ENCODE peak calls at places on chromosomes 12 and 14, in four cellular contexts. A is cardiac muscle cell, G is tibial artery, X is transverse colon. D is an unnamed sample.

GRCh38 chr12:67449591-67450052 is 180.5 kb downstream of the CAND1 start:
- DNase-seq in A (no peak), G (no peak), X (no peak), D (no peak)

GRCh38 chr12:115597157-115597712 is 680.3 kb downstream of the MED13L start:
- DNase-seq in A (no peak), G (no peak), X (no peak), D (no peak)

GRCh38 chr12:13350946-13351345 is 154.4 kb downstream of the EMP1 start:
- DNase-seq in A (no peak), G (no peak), X (no peak), D (no peak)

GRCh38 chr14:20686386-20687143 is 2.0 kb upstream of the ANG start:
- DNase-seq in A (no peak), G (no peak), X (peak; percentile 45), D (no peak)

GRCh38 chr12:13918883-13919282 is 62.5 kb downstream of the GRIN2B start:
- DNase-seq in A (no peak), G (no peak), X (no peak), D (no peak)

GRCh38 chr12:97464241-97465011 is 1.8 kb downstream of the RMST start:
- DNase-seq in A (no peak), G (no peak), X (no peak), D (no peak)

GRCh38 chr12:6538420-6539275 is 4.3 kb downstream of the GAPDH start:
- DNase-seq in A (no peak), G (no peak), X (no peak), D (peak; percentile 65)

GRCh38 chr12:112998997-112999767 is 20.9 kb downstream of the OAS2 start:
- DNase-seq in A (no peak), G (no peak), X (peak; percentile 57), D (no peak)

GRCh38 chr14:74980746-74981661 is 21.7 kb upstream of the EIF2B2 start:
- DNase-seq in A (peak; percentile 33), G (peak; percentile 80), X (no peak), D (peak; percentile 86)

GRCh38 chr12:90280564-90281058 is 572.0 kb upstream of the ATP2B1 start:
- DNase-seq in A (no peak), G (no peak), X (no peak), D (no peak)

GRCh38 chr14:95818581-95818980 is 58.1 kb upstream of the TUNAR start:
- DNase-seq in A (no peak), G (no peak), X (no peak), D (no peak)

GRCh38 chr14:105840266-105841021 is 314.1 kb downstream of the TMEM121 start:
- DNase-seq in A (no peak), G (peak; percentile 17), X (no peak), D (no peak)

GRCh38 chr14:71414631-71415403 is 507.6 kb downstream of the PCNX1 start:
- DNase-seq in A (no peak), G (no peak), X (no peak), D (no peak)

GRCh38 chr14:24481622-24482324 is 26.3 kb downstream of the CMA1 start:
- DNase-seq in A (peak; percentile 52), G (no peak), X (peak; percentile 56), D (peak; percentile 93)

GRCh38 chr12:84070311-84070710 is 842.3 kb downstream of the SLC6A15 start:
- DNase-seq in A (no peak), G (peak; percentile 28), X (peak; percentile 9), D (no peak)

GRCh38 chr12:106436183-106436582 is 78.6 kb downstream of the POLR3B start:
- DNase-seq in A (no peak), G (no peak), X (no peak), D (no peak)

GRCh38 chr14:103690332-103690731 is 24.9 kb downstream of the XRCC3 start:
- DNase-seq in A (no peak), G (no peak), X (no peak), D (no peak)

GRCh38 chr12:119068129-119068856 is 87.0 kb downstream of the SRRM4 start:
- DNase-seq in A (peak; percentile 68), G (no peak), X (no peak), D (no peak)

GRCh38 chr12:1907652-1908611 is 10.5 kb downstream of the CACNA2D4 start:
- DNase-seq in A (no peak), G (no peak), X (peak; percentile 49), D (peak; percentile 44)

GRCh38 chr12:503111-503761 is 43.5 kb downstream of the B4GALNT3 start:
- DNase-seq in A (peak; percentile 76), G (no peak), X (peak; percentile 86), D (peak; percentile 32)

GRCh38 chr14:84809158-84809557 is 720.8 kb upstream of the FLRT2 start:
- DNase-seq in A (no peak), G (no peak), X (no peak), D (no peak)

GRCh38 chr12:44677724-44678123 is 198.4 kb downstream of the NELL2 start:
- DNase-seq in A (no peak), G (no peak), X (no peak), D (no peak)

GRCh38 chr14:64569108-64570045 is 19.6 kb downstream of the PPP1R36 start:
- DNase-seq in A (no peak), G (peak; percentile 74), X (peak; percentile 26), D (no peak)

GRCh38 chr12:81078469-81079196 is 754 bp downstream of the ACSS3 start:
- DNase-seq in A (peak; percentile 37), G (peak; percentile 46), X (no peak), D (peak; percentile 7)

GRCh38 chr12:87300-87699 is 20.7 kb downstream of the IQSEC3 start:
- DNase-seq in A (no peak), G (no peak), X (no peak), D (no peak)

GRCh38 chr14:59481407-59482119 is 2.6 kb downstream of the L3HYPDH start:
- DNase-seq in A (no peak), G (no peak), X (no peak), D (no peak)

GRCh38 chr14:100641274-100641860 is 54.1 kb upstream of the BEGAIN start:
- DNase-seq in A (no peak), G (no peak), X (peak; percentile 30), D (peak; percentile 61)

GRCh38 chr14:21092147-21093011 is 6.1 kb downstream of the ZNF219 start:
- DNase-seq in A (peak; percentile 80), G (peak; percentile 77), X (peak; percentile 92), D (peak; percentile 96)

GRCh38 chr12:109741286-109741969 is 27.8 kb downstream of the FAM222A start:
- DNase-seq in A (no peak), G (peak; percentile 11), X (no peak), D (no peak)

GRCh38 chr12:27081668-27082091 is 698 bp downstream of the C12orf71 start:
- DNase-seq in A (no peak), G (no peak), X (no peak), D (peak; percentile 40)

GRCh38 chr12:120928864-120929652 is 24.9 kb upstream of the SPPL3 start:
- DNase-seq in A (peak; percentile 20), G (no peak), X (peak; percentile 67), D (no peak)

GRCh38 chr14:102540310-102541028 is 30.9 kb upstream of the ANKRD9 start:
- DNase-seq in A (no peak), G (no peak), X (no peak), D (peak; percentile 67)

GRCh38 chr14:29240046-29240445 is 473.5 kb downstream of the FOXG1 start:
- DNase-seq in A (no peak), G (no peak), X (no peak), D (no peak)

GRCh38 chr12:132351751-132352495 is 22.5 kb upstream of the GALNT9 start:
- DNase-seq in A (no peak), G (no peak), X (no peak), D (no peak)
- H3K27me3 ChIP-seq in A (no peaks in the 10 kb centered on the region), G (no peaks in the 10 kb centered on the region), X (peaks cover 9% of the 10 kb centered on the region), D (peaks cover 4% of the 10 kb centered on the region)

GRCh38 chr12:4117386-4118016 is 156.1 kb upstream of the CCND2 start:
- DNase-seq in A (no peak), G (no peak), X (peak; percentile 46), D (no peak)

GRCh38 chr12:4120316-4120920 is 153.1 kb upstream of the CCND2 start:
- DNase-seq in A (no peak), G (no peak), X (no peak), D (no peak)

GRCh38 chr12:4119157-4119761 is 154.3 kb upstream of the CCND2 start:
- DNase-seq in A (no peak), G (no peak), X (peak; percentile 27), D (no peak)

GRCh38 chr12:4118017-4118510 is 155.5 kb upstream of the CCND2 start:
- DNase-seq in A (no peak), G (peak; percentile 49), X (peak; percentile 80), D (no peak)

DNA sequence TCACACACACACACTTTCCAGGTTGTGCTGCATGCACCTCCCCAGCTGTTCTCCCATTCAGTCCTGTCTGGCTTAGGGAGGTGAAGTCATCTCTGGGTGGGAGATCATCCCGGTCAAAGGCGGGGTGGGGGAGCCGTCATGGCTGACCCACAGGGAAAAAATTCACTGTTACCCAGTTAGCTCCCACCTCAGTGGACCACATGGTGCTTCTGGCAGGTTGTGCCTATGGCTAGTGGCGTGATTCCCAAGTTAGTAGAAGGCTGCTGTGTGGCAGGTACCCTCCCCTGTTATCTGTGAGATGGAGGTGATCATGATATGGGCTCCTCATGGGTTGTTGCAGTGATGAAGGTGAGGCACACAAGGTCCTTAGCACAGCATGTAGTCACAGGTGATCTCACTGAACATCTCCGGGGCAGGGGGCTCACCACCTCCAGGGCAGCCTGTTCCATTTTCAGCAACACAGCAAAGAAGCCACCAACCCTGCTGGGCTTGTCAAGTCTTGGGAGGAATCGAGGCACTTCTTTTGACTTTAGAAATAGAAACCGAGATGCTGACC is 154.9 kb upstream of the CCND2 start:
- DNase-seq in A (no peak), G (no peak), X (no peak), D (no peak)
- H3K4me3 ChIP-seq in A (no peak overlapping the region), G (no peak overlapping the region), X (no peak overlapping the region), D (no peak overlapping the region)

GRCh38 chr12:131834798-131835615 is 6.8 kb downstream of the MMP17 start:
- DNase-seq in A (no peak), G (no peak), X (peak; percentile 21), D (no peak)

GRCh38 chr12:131832393-131833231 is 4.4 kb downstream of the MMP17 start:
- DNase-seq in A (no peak), G (peak; percentile 60), X (peak; percentile 44), D (no peak)

GRCh38 chr12:131831635-131832041 is 3.4 kb downstream of the MMP17 start:
- DNase-seq in A (no peak), G (no peak), X (no peak), D (no peak)

GRCh38 chr12:131833896-131834641 is 5.9 kb downstream of the MMP17 start:
- DNase-seq in A (no peak), G (no peak), X (no peak), D (peak; percentile 83)

GRCh38 chr12:131833288-131833895 is 5.2 kb downstream of the MMP17 start:
- DNase-seq in A (no peak), G (no peak), X (no peak), D (no peak)
- H3K27me3 ChIP-seq in A (peaks cover 41% of the 10 kb centered on the region), G (no peaks in the 10 kb centered on the region), X (peaks cover 53% of the 10 kb centered on the region), D (peaks cover 29% of the 10 kb centered on the region)

GRCh38 chr14:68938515-68939423 is 40.3 kb downstream of the ACTN1 start:
- DNase-seq in A (no peak), G (no peak), X (peak; percentile 72), D (no peak)
- H3K4me3 ChIP-seq in A (no peak overlapping the region), G (no peak overlapping the region), X (no peak overlapping the region), D (no peak overlapping the region)

GRCh38 chr14:88533203-88533602 is 21.6 kb downstream of the PTPN21 start:
- DNase-seq in A (no peak), G (no peak), X (no peak), D (no peak)
- H3K27me3 ChIP-seq in A (no peaks in the 10 kb centered on the region), G (no peaks in the 10 kb centered on the region), X (no peaks in the 10 kb centered on the region), D (no peaks in the 10 kb centered on the region)